ENCODE peak calls at places on chromosomes 7 and 10, in nine cellular contexts. One of them, this sample, is unnamed.

GRCh38 chr7:157513162-157513621 is 176.4 kb downstream of the DNAJB6 start:
- DNase-seq in GM20000: no peak
- DNase-seq in foreskin fibroblast: no peak
- DNase-seq in NB4: peak
- DNase-seq in upper lobe of left lung: peak
- DNase-seq in uterus: no peak
- DNase-seq in tibial artery: no peak
- DNase-seq in left ventricle myocardium inferior: no peak
- DNase-seq in osteocyte: peak
- DNase-seq in this sample: no peak

GRCh38 chr7:43501881-43502280 is 81.0 kb upstream of the STK17A start:
- DNase-seq in GM20000: no peak
- DNase-seq in foreskin fibroblast: peak
- DNase-seq in NB4: no peak
- DNase-seq in upper lobe of left lung: no peak
- DNase-seq in uterus: no peak
- DNase-seq in tibial artery: no peak
- DNase-seq in left ventricle myocardium inferior: no peak
- DNase-seq in osteocyte: no peak
- DNase-seq in this sample: no peak

GRCh38 chr7:90411510-90411909 is 8.2 kb downstream of the CLDN12 start:
- DNase-seq in GM20000: no peak
- DNase-seq in foreskin fibroblast: peak
- DNase-seq in NB4: no peak
- DNase-seq in upper lobe of left lung: no peak
- DNase-seq in uterus: no peak
- DNase-seq in tibial artery: no peak
- DNase-seq in left ventricle myocardium inferior: no peak
- DNase-seq in osteocyte: no peak
- DNase-seq in this sample: no peak

GRCh38 chr7:28615091-28615490 is 202.8 kb downstream of the CREB5 start:
- DNase-seq in GM20000: no peak
- DNase-seq in foreskin fibroblast: no peak
- DNase-seq in NB4: peak
- DNase-seq in upper lobe of left lung: no peak
- DNase-seq in uterus: no peak
- DNase-seq in tibial artery: no peak
- DNase-seq in left ventricle myocardium inferior: no peak
- DNase-seq in osteocyte: no peak
- DNase-seq in this sample: no peak

GRCh38 chr10:101287183-101287830 is 58.0 kb upstream of the LBX1 start:
- DNase-seq in GM20000: no peak
- DNase-seq in foreskin fibroblast: no peak
- DNase-seq in NB4: no peak
- DNase-seq in upper lobe of left lung: no peak
- DNase-seq in uterus: no peak
- DNase-seq in tibial artery: no peak
- DNase-seq in left ventricle myocardium inferior: no peak
- DNase-seq in osteocyte: no peak
- DNase-seq in this sample: no peak

GRCh38 chr7:19958309-19958896 is 185.0 kb upstream of the TMEM196 start:
- DNase-seq in GM20000: no peak
- DNase-seq in foreskin fibroblast: peak
- DNase-seq in NB4: no peak
- DNase-seq in upper lobe of left lung: no peak
- DNase-seq in uterus: no peak
- DNase-seq in tibial artery: no peak
- DNase-seq in left ventricle myocardium inferior: no peak
- DNase-seq in osteocyte: no peak
- DNase-seq in this sample: no peak

GRCh38 chr10:725786-726185 is 36.3 kb upstream of the DIP2C start:
- DNase-seq in GM20000: no peak
- DNase-seq in foreskin fibroblast: peak
- DNase-seq in NB4: no peak
- DNase-seq in upper lobe of left lung: no peak
- DNase-seq in uterus: no peak
- DNase-seq in tibial artery: no peak
- DNase-seq in left ventricle myocardium inferior: no peak
- DNase-seq in osteocyte: no peak
- DNase-seq in this sample: no peak

GRCh38 chr7:45583296-45583695 is 9.1 kb downstream of the ADCY1 start:
- DNase-seq in GM20000: no peak
- DNase-seq in foreskin fibroblast: no peak
- DNase-seq in NB4: no peak
- DNase-seq in upper lobe of left lung: no peak
- DNase-seq in uterus: no peak
- DNase-seq in tibial artery: no peak
- DNase-seq in left ventricle myocardium inferior: no peak
- DNase-seq in osteocyte: no peak
- DNase-seq in this sample: no peak

GRCh38 chr10:86188796-86189558 is 177.6 kb downstream of the GRID1 start:
- DNase-seq in GM20000: no peak
- DNase-seq in foreskin fibroblast: no peak
- DNase-seq in NB4: no peak
- DNase-seq in upper lobe of left lung: no peak
- DNase-seq in uterus: no peak
- DNase-seq in tibial artery: peak
- DNase-seq in left ventricle myocardium inferior: no peak
- DNase-seq in osteocyte: peak
- DNase-seq in this sample: no peak

GRCh38 chr10:86186633-86187032 is 180.0 kb downstream of the GRID1 start:
- DNase-seq in GM20000: no peak
- DNase-seq in foreskin fibroblast: no peak
- DNase-seq in NB4: no peak
- DNase-seq in upper lobe of left lung: no peak
- DNase-seq in uterus: no peak
- DNase-seq in tibial artery: no peak
- DNase-seq in left ventricle myocardium inferior: no peak
- DNase-seq in osteocyte: no peak
- DNase-seq in this sample: no peak

GRCh38 chr10:86189891-86190290 is 176.7 kb downstream of the GRID1 start:
- DNase-seq in GM20000: no peak
- DNase-seq in foreskin fibroblast: no peak
- DNase-seq in NB4: no peak
- DNase-seq in upper lobe of left lung: no peak
- DNase-seq in uterus: no peak
- DNase-seq in tibial artery: peak
- DNase-seq in left ventricle myocardium inferior: no peak
- DNase-seq in osteocyte: no peak
- DNase-seq in this sample: no peak

GRCh38 chr10:86187840-86188239 is 178.8 kb downstream of the GRID1 start:
- DNase-seq in GM20000: no peak
- DNase-seq in foreskin fibroblast: no peak
- DNase-seq in NB4: no peak
- DNase-seq in upper lobe of left lung: no peak
- DNase-seq in uterus: no peak
- DNase-seq in tibial artery: peak
- DNase-seq in left ventricle myocardium inferior: no peak
- DNase-seq in osteocyte: peak
- DNase-seq in this sample: no peak

GRCh38 chr10:86188326-86188725 is 178.3 kb downstream of the GRID1 start:
- DNase-seq in GM20000: no peak
- DNase-seq in foreskin fibroblast: no peak
- DNase-seq in NB4: no peak
- DNase-seq in upper lobe of left lung: no peak
- DNase-seq in uterus: no peak
- DNase-seq in tibial artery: peak
- DNase-seq in left ventricle myocardium inferior: no peak
- DNase-seq in osteocyte: peak
- DNase-seq in this sample: no peak
- TF ChIP-seq CTCF in GM20000: no peak
- TF ChIP-seq CTCF in foreskin fibroblast: no peak
- TF ChIP-seq CTCF in NB4: no peak
- TF ChIP-seq CTCF in upper lobe of left lung: no peak
- TF ChIP-seq CTCF in uterus: no peak
- TF ChIP-seq CTCF in tibial artery: no peak
- TF ChIP-seq CTCF in left ventricle myocardium inferior: no peak
- TF ChIP-seq CTCF in osteocyte: no peak
- TF ChIP-seq CTCF in this sample: no peak

GRCh38 chr10:92074126-92074887 is 150.7 kb downstream of the BTAF1 start:
- DNase-seq in GM20000: no peak
- DNase-seq in foreskin fibroblast: peak
- DNase-seq in NB4: peak
- DNase-seq in upper lobe of left lung: no peak
- DNase-seq in uterus: no peak
- DNase-seq in tibial artery: no peak
- DNase-seq in left ventricle myocardium inferior: no peak
- DNase-seq in osteocyte: no peak
- DNase-seq in this sample: no peak
- TF ChIP-seq CTCF in GM20000: no peak
- TF ChIP-seq CTCF in foreskin fibroblast: no peak
- TF ChIP-seq CTCF in NB4: no peak
- TF ChIP-seq CTCF in upper lobe of left lung: peak
- TF ChIP-seq CTCF in uterus: no peak
- TF ChIP-seq CTCF in tibial artery: no peak
- TF ChIP-seq CTCF in left ventricle myocardium inferior: peak
- TF ChIP-seq CTCF in osteocyte: peak
- TF ChIP-seq CTCF in this sample: no peak

GRCh38 chr10:29688230-29688634 is 53.5 kb upstream of the SVIL start:
- DNase-seq in GM20000: no peak
- DNase-seq in foreskin fibroblast: no peak
- DNase-seq in NB4: peak
- DNase-seq in upper lobe of left lung: no peak
- DNase-seq in uterus: no peak
- DNase-seq in tibial artery: no peak
- DNase-seq in left ventricle myocardium inferior: no peak
- DNase-seq in osteocyte: peak
- DNase-seq in this sample: peak

GRCh38 chr10:29687411-29688160 is 52.8 kb upstream of the SVIL start:
- DNase-seq in GM20000: no peak
- DNase-seq in foreskin fibroblast: peak
- DNase-seq in NB4: peak
- DNase-seq in upper lobe of left lung: no peak
- DNase-seq in uterus: no peak
- DNase-seq in tibial artery: no peak
- DNase-seq in left ventricle myocardium inferior: no peak
- DNase-seq in osteocyte: peak
- DNase-seq in this sample: no peak

GRCh38 chr10:29689001-29689400 is 54.2 kb upstream of the SVIL start:
- DNase-seq in GM20000: no peak
- DNase-seq in foreskin fibroblast: peak
- DNase-seq in NB4: peak
- DNase-seq in upper lobe of left lung: no peak
- DNase-seq in uterus: no peak
- DNase-seq in tibial artery: no peak
- DNase-seq in left ventricle myocardium inferior: no peak
- DNase-seq in osteocyte: no peak
- DNase-seq in this sample: no peak

GRCh38 chr10:29681700-29682444 is 47.1 kb upstream of the SVIL start:
- DNase-seq in GM20000: no peak
- DNase-seq in foreskin fibroblast: no peak
- DNase-seq in NB4: peak
- DNase-seq in upper lobe of left lung: no peak
- DNase-seq in uterus: no peak
- DNase-seq in tibial artery: peak
- DNase-seq in left ventricle myocardium inferior: no peak
- DNase-seq in osteocyte: no peak
- DNase-seq in this sample: no peak

DNA sequence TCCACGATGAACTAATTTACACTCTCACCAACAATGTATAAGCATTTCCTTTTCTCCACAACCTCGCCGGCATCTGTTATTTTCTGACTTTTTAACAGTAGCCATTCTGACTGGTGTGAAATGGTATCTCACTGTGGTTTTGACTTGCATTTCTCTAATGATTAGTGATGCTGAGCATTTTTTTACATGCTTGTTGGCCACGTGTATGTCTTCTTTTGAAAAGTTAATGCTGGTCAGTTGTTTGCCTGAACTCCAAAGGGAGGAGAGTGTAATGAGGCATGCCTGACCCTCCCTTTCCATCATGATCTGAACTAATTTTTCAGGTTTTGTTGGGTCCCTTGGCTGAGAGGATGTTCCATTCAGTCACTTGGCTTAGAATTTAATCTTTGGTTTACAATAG is 50.7 kb upstream of the SVIL start:
- DNase-seq in GM20000: no peak
- DNase-seq in foreskin fibroblast: no peak
- DNase-seq in NB4: no peak
- DNase-seq in upper lobe of left lung: no peak
- DNase-seq in uterus: no peak
- DNase-seq in tibial artery: no peak
- DNase-seq in left ventricle myocardium inferior: no peak
- DNase-seq in osteocyte: no peak
- DNase-seq in this sample: no peak
- TF ChIP-seq CTCF in GM20000: no peak
- TF ChIP-seq CTCF in foreskin fibroblast: no peak
- TF ChIP-seq CTCF in NB4: no peak
- TF ChIP-seq CTCF in upper lobe of left lung: no peak
- TF ChIP-seq CTCF in uterus: no peak
- TF ChIP-seq CTCF in tibial artery: no peak
- TF ChIP-seq CTCF in left ventricle myocardium inferior: no peak
- TF ChIP-seq CTCF in osteocyte: no peak
- TF ChIP-seq CTCF in this sample: no peak

DNA sequence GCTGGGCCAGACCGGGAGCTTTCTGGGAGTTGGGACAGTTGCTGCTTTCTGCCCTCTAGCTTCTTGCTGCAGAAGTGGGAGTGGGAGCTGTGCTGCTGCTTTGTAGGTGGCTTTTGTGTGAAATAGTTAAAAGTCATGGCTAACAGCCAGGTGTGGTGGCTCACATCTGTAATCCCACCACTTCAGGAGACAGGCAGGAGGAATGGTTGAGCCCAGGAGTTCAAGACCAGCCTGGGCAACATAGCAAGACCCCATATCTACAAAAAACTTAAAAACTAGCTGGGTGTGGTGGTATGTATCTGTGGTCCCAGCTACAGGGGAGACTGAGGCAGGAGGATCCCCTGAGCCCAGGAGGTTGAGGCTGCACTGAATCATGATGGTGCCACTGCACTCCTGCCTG is 13.7 kb downstream of the TACR2 start:
- DNase-seq in GM20000: no peak
- DNase-seq in foreskin fibroblast: no peak
- DNase-seq in NB4: no peak
- DNase-seq in upper lobe of left lung: no peak
- DNase-seq in uterus: no peak
- DNase-seq in tibial artery: no peak
- DNase-seq in left ventricle myocardium inferior: no peak
- DNase-seq in osteocyte: no peak
- DNase-seq in this sample: no peak
- TF ChIP-seq CTCF in GM20000: no peak
- TF ChIP-seq CTCF in foreskin fibroblast: no peak
- TF ChIP-seq CTCF in NB4: no peak
- TF ChIP-seq CTCF in upper lobe of left lung: no peak
- TF ChIP-seq CTCF in uterus: no peak
- TF ChIP-seq CTCF in tibial artery: no peak
- TF ChIP-seq CTCF in left ventricle myocardium inferior: no peak
- TF ChIP-seq CTCF in osteocyte: no peak
- TF ChIP-seq CTCF in this sample: no peak

DNA sequence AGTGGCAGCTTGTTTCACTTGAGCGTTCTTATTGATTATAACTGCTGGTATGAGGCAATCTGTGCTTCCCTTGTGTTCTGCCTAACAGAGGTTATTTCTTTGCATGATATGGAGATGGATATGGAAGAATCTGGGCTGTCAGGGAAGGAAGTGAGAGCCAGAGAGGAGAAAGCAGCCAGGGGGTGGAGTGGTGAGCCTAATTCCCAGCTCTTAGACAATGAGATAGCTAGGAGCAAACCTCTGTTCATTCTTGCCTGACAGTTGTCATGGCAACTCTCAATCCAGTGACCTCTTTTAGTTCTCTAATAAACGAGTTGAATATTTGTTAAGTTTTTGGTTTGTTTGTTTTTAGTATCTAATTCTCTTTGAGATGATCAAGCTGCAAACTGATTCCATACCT is 214.3 kb downstream of the NRG3 start:
- DNase-seq in GM20000: no peak
- DNase-seq in foreskin fibroblast: no peak
- DNase-seq in NB4: no peak
- DNase-seq in upper lobe of left lung: no peak
- DNase-seq in uterus: no peak
- DNase-seq in tibial artery: no peak
- DNase-seq in left ventricle myocardium inferior: no peak
- DNase-seq in osteocyte: no peak
- DNase-seq in this sample: no peak
- TF ChIP-seq CTCF in GM20000: no peak
- TF ChIP-seq CTCF in foreskin fibroblast: no peak
- TF ChIP-seq CTCF in NB4: no peak
- TF ChIP-seq CTCF in upper lobe of left lung: no peak
- TF ChIP-seq CTCF in uterus: no peak
- TF ChIP-seq CTCF in tibial artery: no peak
- TF ChIP-seq CTCF in left ventricle myocardium inferior: no peak
- TF ChIP-seq CTCF in osteocyte: no peak
- TF ChIP-seq CTCF in this sample: no peak

This sample was measured in glutamatergic neuron.